ENCODE peak calls at places on chromosomes 3 and 15, in six cellular contexts. C is stimulated activated CD8-positive, alpha-beta memory T cell treated with anti-CD3 and anti-CD28 coated beads, Interleukin-15, amount 100 ng/mL, for 24 hours; B is amygdala; M is NCI-H2171; T is body of pancreas; P is T1000. N is an unnamed sample.

GRCh38 chr15:63089260-63090043 is 32.2 kb upstream of the LACTB start:
- DNase-seq in C (no peak), B (no peak), M (peak), T (no peak), P (peak), N (peak)

GRCh38 chr3:58999134-58999778 is 50.6 kb downstream of the CFAP20DC start:
- DNase-seq in C (no peak), B (no peak), M (no peak), T (no peak), P (no peak), N (peak)

GRCh38 chr15:61083781-61084134 is 145.3 kb downstream of the RORA start:
- DNase-seq in C (no peak), B (no peak), M (no peak), T (no peak), P (no peak), N (no peak)

GRCh38 chr15:44712108-44713005 is 1.0 kb downstream of the B2M start:
- DNase-seq in C (no peak), B (peak), M (no peak), T (peak), P (peak), N (peak)

GRCh38 chr3:128703561-128703960 is 22.4 kb upstream of the RAB7A start:
- DNase-seq in C (no peak), B (no peak), M (no peak), T (no peak), P (no peak), N (no peak)

GRCh38 chr3:49132437-49133225 is at the start of gene LAMB2:
- DNase-seq in C (no peak), B (peak), M (no peak), T (peak), P (peak), N (peak)

GRCh38 chr3:30741870-30742269 is 135.5 kb downstream of the TGFBR2 start:
- DNase-seq in C (no peak), B (no peak), M (no peak), T (no peak), P (no peak), N (no peak)

GRCh38 chr15:100602822-100603393 is 519 bp downstream of the ASB7 start:
- DNase-seq in C (no peak), B (no peak), M (no peak), T (no peak), P (no peak), N (peak)

GRCh38 chr15:94453227-94453626 is 221.9 kb downstream of the MCTP2 start:
- DNase-seq in C (no peak), B (no peak), M (no peak), T (no peak), P (no peak), N (no peak)

GRCh38 chr3:160758929-160759577 is 3.0 kb downstream of the PPM1L start:
- DNase-seq in C (no peak), B (no peak), M (no peak), T (no peak), P (no peak), N (no peak)